ENCODE peak calls at places on chromosomes 2 and 18, in seven cellular contexts. One of them, this sample, is unnamed.

GRCh38 chr2:1233280-1233679 is 180.0 kb upstream of the TPO start:
- DNase-seq in upper lobe of right lung: peak; percentile 80
- DNase-seq in GM10248: no peak
- DNase-seq in lower leg skin: no peak
- DNase-seq in CD8-positive, alpha-beta T cell: no peak
- DNase-seq in neural progenitor cell: no peak
- DNase-seq in fibroblast of lung: no peak
- DNase-seq in this sample: no peak

GRCh38 chr2:70930371-70931329 is 5.0 kb upstream of the ATP6V1B1 start:
- DNase-seq in CD8-positive, alpha-beta T cell: no peak
- DNase-seq in upper lobe of right lung: no peak
- DNase-seq in neural progenitor cell: no peak
- DNase-seq in fibroblast of lung: no peak
- DNase-seq in GM10248: peak; percentile 6
- DNase-seq in lower leg skin: no peak
- DNase-seq in this sample: no peak

GRCh38 chr2:9771481-9772017 is 71.7 kb upstream of the TAF1B start:
- DNase-seq in neural progenitor cell: peak; percentile 56
- DNase-seq in fibroblast of lung: peak; percentile 83
- DNase-seq in GM10248: no peak
- DNase-seq in lower leg skin: no peak
- DNase-seq in CD8-positive, alpha-beta T cell: no peak
- DNase-seq in upper lobe of right lung: no peak
- DNase-seq in this sample: no peak

GRCh38 chr18:46624127-46624526 is 32.9 kb downstream of the LOXHD1 start:
- DNase-seq in upper lobe of right lung: no peak
- DNase-seq in CD8-positive, alpha-beta T cell: no peak
- DNase-seq in GM10248: no peak
- DNase-seq in fibroblast of lung: no peak
- DNase-seq in neural progenitor cell: no peak
- DNase-seq in lower leg skin: no peak
- DNase-seq in this sample: no peak

GRCh38 chr18:13067124-13067523 is 76.0 kb downstream of the CEP192 start:
- DNase-seq in CD8-positive, alpha-beta T cell: no peak
- DNase-seq in upper lobe of right lung: no peak
- DNase-seq in fibroblast of lung: no peak
- DNase-seq in neural progenitor cell: no peak
- DNase-seq in lower leg skin: no peak
- DNase-seq in GM10248: no peak
- DNase-seq in this sample: no peak

GRCh38 chr2:70087703-70088507 is 628 bp downstream of the PCBP1 start:
- DNase-seq in fibroblast of lung: peak; percentile 56
- DNase-seq in GM10248: no peak
- DNase-seq in neural progenitor cell: peak; percentile 67
- DNase-seq in upper lobe of right lung: peak; percentile 85
- DNase-seq in CD8-positive, alpha-beta T cell: no peak
- DNase-seq in lower leg skin: peak; percentile 48
- DNase-seq in this sample: peak; percentile 69

GRCh38 chr2:183172220-183172887 is 48.1 kb downstream of the NUP35 start:
- DNase-seq in CD8-positive, alpha-beta T cell: no peak
- DNase-seq in fibroblast of lung: no peak
- DNase-seq in upper lobe of right lung: peak; percentile 40
- DNase-seq in lower leg skin: no peak
- DNase-seq in GM10248: no peak
- DNase-seq in neural progenitor cell: peak; percentile 26
- DNase-seq in this sample: no peak

GRCh38 chr18:26804474-26804873 is 61.0 kb downstream of the AQP4 start:
- DNase-seq in GM10248: no peak
- DNase-seq in neural progenitor cell: peak; percentile 75
- DNase-seq in fibroblast of lung: no peak
- DNase-seq in lower leg skin: no peak
- DNase-seq in CD8-positive, alpha-beta T cell: no peak
- DNase-seq in upper lobe of right lung: no peak
- DNase-seq in this sample: no peak

GRCh38 chr2:2662037-2662846 is 331.2 kb upstream of the MYT1L start:
- DNase-seq in GM10248: no peak
- DNase-seq in upper lobe of right lung: no peak
- DNase-seq in fibroblast of lung: peak; percentile 2
- DNase-seq in CD8-positive, alpha-beta T cell: no peak
- DNase-seq in lower leg skin: peak; percentile 34
- DNase-seq in neural progenitor cell: no peak
- DNase-seq in this sample: no peak

GRCh38 chr2:221310720-221311119 is 261.4 kb downstream of the EPHA4 start:
- DNase-seq in lower leg skin: no peak
- DNase-seq in fibroblast of lung: no peak
- DNase-seq in GM10248: no peak
- DNase-seq in upper lobe of right lung: no peak
- DNase-seq in neural progenitor cell: no peak
- DNase-seq in CD8-positive, alpha-beta T cell: no peak
- DNase-seq in this sample: no peak

GRCh38 chr2:134461511-134461910 is 207.6 kb downstream of the MGAT5 start:
- DNase-seq in upper lobe of right lung: peak; percentile 69
- DNase-seq in neural progenitor cell: no peak
- DNase-seq in fibroblast of lung: no peak
- DNase-seq in CD8-positive, alpha-beta T cell: no peak
- DNase-seq in GM10248: no peak
- DNase-seq in lower leg skin: no peak
- DNase-seq in this sample: no peak

GRCh38 chr2:166158546-166158945 is 30.7 kb upstream of the SCN1A start:
- DNase-seq in fibroblast of lung: peak; percentile 62
- DNase-seq in CD8-positive, alpha-beta T cell: no peak
- DNase-seq in GM10248: no peak
- DNase-seq in lower leg skin: no peak
- DNase-seq in neural progenitor cell: no peak
- DNase-seq in upper lobe of right lung: no peak
- DNase-seq in this sample: no peak

GRCh38 chr2:67394734-67395133 is 2.4 kb upstream of the ETAA1 start:
- DNase-seq in upper lobe of right lung: no peak
- DNase-seq in CD8-positive, alpha-beta T cell: no peak
- DNase-seq in lower leg skin: no peak
- DNase-seq in GM10248: no peak
- DNase-seq in neural progenitor cell: no peak
- DNase-seq in fibroblast of lung: peak; percentile 56
- DNase-seq in this sample: no peak

GRCh38 chr2:205524656-205525055 is 157.6 kb upstream of the NRP2 start:
- DNase-seq in neural progenitor cell: no peak
- DNase-seq in fibroblast of lung: no peak
- DNase-seq in CD8-positive, alpha-beta T cell: no peak
- DNase-seq in lower leg skin: no peak
- DNase-seq in GM10248: no peak
- DNase-seq in upper lobe of right lung: no peak
- DNase-seq in this sample: no peak

DNA sequence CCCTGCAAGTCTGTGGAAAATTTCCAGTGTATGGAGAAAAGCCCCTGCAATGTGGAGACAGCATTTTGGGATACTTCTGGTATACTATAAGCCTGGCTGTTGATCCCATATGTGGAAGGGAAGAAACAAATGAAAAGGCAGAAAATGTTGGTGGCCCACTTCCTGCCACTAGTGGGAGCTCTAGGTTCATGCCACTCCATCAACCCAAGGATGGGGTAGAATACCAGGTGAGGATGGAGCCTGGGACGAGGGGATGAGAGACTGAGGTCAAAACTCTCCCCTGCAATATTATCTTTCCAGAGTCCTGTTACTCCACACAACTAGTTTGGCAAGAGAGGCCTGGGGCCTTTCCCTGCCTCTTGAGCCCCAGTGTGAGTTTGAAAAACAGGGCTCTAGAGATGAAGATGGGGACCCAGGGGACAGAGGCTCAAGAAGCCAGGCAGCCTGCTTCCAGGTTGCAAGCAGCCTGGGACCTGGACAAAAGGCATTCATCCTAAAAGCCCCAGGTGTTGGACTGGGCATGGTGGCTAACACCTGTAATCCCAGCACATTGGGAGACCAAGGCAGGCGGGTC is 31.9 kb downstream of the BMP10 start:
- DNase-seq in GM10248: peak; percentile 27
- DNase-seq in neural progenitor cell: no peak
- DNase-seq in fibroblast of lung: no peak
- DNase-seq in CD8-positive, alpha-beta T cell: no peak
- DNase-seq in lower leg skin: no peak
- DNase-seq in upper lobe of right lung: no peak
- DNase-seq in this sample: no peak
- TF ChIP-seq CTCF in GM10248: no peak
- TF ChIP-seq CTCF in neural progenitor cell: peak; percentile 34
- TF ChIP-seq CTCF in fibroblast of lung: peak; percentile 46
- TF ChIP-seq CTCF in CD8-positive, alpha-beta T cell: no peak
- TF ChIP-seq CTCF in lower leg skin: no peak
- TF ChIP-seq CTCF in upper lobe of right lung: peak; percentile 65
- TF ChIP-seq CTCF in this sample: peak; percentile 29

GRCh38 chr2:239026711-239027430 is 179.0 kb downstream of the TWIST2 start:
- DNase-seq in CD8-positive, alpha-beta T cell: no peak
- DNase-seq in lower leg skin: no peak
- DNase-seq in upper lobe of right lung: peak; percentile 46
- DNase-seq in fibroblast of lung: no peak
- DNase-seq in GM10248: no peak
- DNase-seq in neural progenitor cell: peak; percentile 62
- DNase-seq in this sample: no peak

GRCh38 chr2:239024226-239024625 is 176.3 kb downstream of the TWIST2 start:
- DNase-seq in neural progenitor cell: no peak
- DNase-seq in fibroblast of lung: no peak
- DNase-seq in CD8-positive, alpha-beta T cell: no peak
- DNase-seq in GM10248: no peak
- DNase-seq in lower leg skin: no peak
- DNase-seq in upper lobe of right lung: peak; percentile 45
- DNase-seq in this sample: no peak

GRCh38 chr2:239027431-239028252 is 179.8 kb downstream of the TWIST2 start:
- DNase-seq in upper lobe of right lung: peak; percentile 57
- DNase-seq in neural progenitor cell: no peak
- DNase-seq in GM10248: no peak
- DNase-seq in lower leg skin: peak; percentile 29
- DNase-seq in fibroblast of lung: no peak
- DNase-seq in CD8-positive, alpha-beta T cell: no peak
- DNase-seq in this sample: no peak

GRCh38 chr2:239025081-239025801 is 177.4 kb downstream of the TWIST2 start:
- DNase-seq in upper lobe of right lung: peak; percentile 48
- DNase-seq in lower leg skin: peak; percentile 49
- DNase-seq in GM10248: no peak
- DNase-seq in fibroblast of lung: peak; percentile 39
- DNase-seq in CD8-positive, alpha-beta T cell: no peak
- DNase-seq in neural progenitor cell: no peak
- DNase-seq in this sample: no peak

GRCh38 chr2:239025951-239026461 is 178.1 kb downstream of the TWIST2 start:
- DNase-seq in lower leg skin: no peak
- DNase-seq in fibroblast of lung: no peak
- DNase-seq in GM10248: no peak
- DNase-seq in CD8-positive, alpha-beta T cell: no peak
- DNase-seq in upper lobe of right lung: peak; percentile 43
- DNase-seq in neural progenitor cell: no peak
- DNase-seq in this sample: no peak
- TF ChIP-seq CTCF in lower leg skin: no peak
- TF ChIP-seq CTCF in fibroblast of lung: no peak
- TF ChIP-seq CTCF in GM10248: no peak
- TF ChIP-seq CTCF in CD8-positive, alpha-beta T cell: no peak
- TF ChIP-seq CTCF in upper lobe of right lung: no peak
- TF ChIP-seq CTCF in neural progenitor cell: no peak
- TF ChIP-seq CTCF in this sample: no peak

GRCh38 chr2:16404551-16405300 is 260.9 kb downstream of the CYRIA start:
- DNase-seq in CD8-positive, alpha-beta T cell: no peak
- DNase-seq in neural progenitor cell: no peak
- DNase-seq in lower leg skin: no peak
- DNase-seq in fibroblast of lung: no peak
- DNase-seq in upper lobe of right lung: no peak
- DNase-seq in GM10248: no peak
- DNase-seq in this sample: no peak
- TF ChIP-seq CTCF in CD8-positive, alpha-beta T cell: no peak
- TF ChIP-seq CTCF in neural progenitor cell: no peak
- TF ChIP-seq CTCF in lower leg skin: no peak
- TF ChIP-seq CTCF in fibroblast of lung: no peak
- TF ChIP-seq CTCF in upper lobe of right lung: no peak
- TF ChIP-seq CTCF in GM10248: no peak
- TF ChIP-seq CTCF in this sample: no peak

DNA sequence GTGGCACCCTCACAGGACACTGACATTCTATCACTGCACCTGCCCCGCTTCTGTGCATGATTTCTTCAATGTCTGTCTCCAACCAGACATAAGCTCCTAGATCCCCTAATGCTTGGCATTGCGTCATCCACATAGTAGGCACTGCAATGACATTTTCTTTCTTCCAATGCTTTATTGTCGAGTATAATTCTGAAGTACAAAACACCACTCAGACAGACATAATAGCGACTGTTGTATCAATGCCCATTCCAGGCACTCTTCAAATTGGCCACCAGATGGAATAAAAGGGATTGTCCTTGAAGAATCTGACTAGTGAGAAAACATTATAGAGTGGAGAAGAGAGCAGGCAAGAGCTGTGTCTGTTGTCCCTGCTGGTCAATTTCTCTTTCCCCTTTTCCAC is 89.0 kb downstream of the LPIN1 start:
- DNase-seq in CD8-positive, alpha-beta T cell: no peak
- DNase-seq in fibroblast of lung: no peak
- DNase-seq in lower leg skin: no peak
- DNase-seq in GM10248: no peak
- DNase-seq in upper lobe of right lung: no peak
- DNase-seq in neural progenitor cell: no peak
- DNase-seq in this sample: no peak
- TF ChIP-seq CTCF in CD8-positive, alpha-beta T cell: no peak
- TF ChIP-seq CTCF in fibroblast of lung: no peak
- TF ChIP-seq CTCF in lower leg skin: no peak
- TF ChIP-seq CTCF in GM10248: no peak
- TF ChIP-seq CTCF in upper lobe of right lung: no peak
- TF ChIP-seq CTCF in neural progenitor cell: no peak
- TF ChIP-seq CTCF in this sample: no peak

DNA sequence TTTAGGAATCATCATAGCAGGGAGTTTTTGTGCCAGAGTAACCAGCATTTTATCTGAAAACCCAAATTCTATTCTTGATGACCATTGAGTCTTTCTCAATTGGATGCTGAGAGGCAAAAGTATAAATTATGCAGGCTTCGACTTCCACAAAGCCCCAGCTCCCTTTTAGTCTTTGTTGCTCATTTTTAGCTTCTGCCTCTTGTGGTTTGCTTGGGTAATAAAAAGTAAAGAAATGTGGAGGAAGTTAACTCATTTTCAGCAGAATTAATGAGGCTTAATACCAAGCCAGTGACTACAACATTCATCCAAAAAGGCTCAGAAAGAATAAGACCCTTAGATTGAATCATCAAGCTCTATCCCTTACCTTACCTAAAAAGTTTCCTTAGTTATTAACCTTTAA is 18.6 kb downstream of the ERMN start:
- DNase-seq in upper lobe of right lung: no peak
- DNase-seq in lower leg skin: no peak
- DNase-seq in fibroblast of lung: no peak
- DNase-seq in GM10248: no peak
- DNase-seq in CD8-positive, alpha-beta T cell: no peak
- DNase-seq in neural progenitor cell: no peak
- DNase-seq in this sample: peak; percentile 15
- TF ChIP-seq CTCF in upper lobe of right lung: peak; percentile 13
- TF ChIP-seq CTCF in lower leg skin: no peak
- TF ChIP-seq CTCF in fibroblast of lung: no peak
- TF ChIP-seq CTCF in GM10248: no peak
- TF ChIP-seq CTCF in CD8-positive, alpha-beta T cell: no peak
- TF ChIP-seq CTCF in neural progenitor cell: peak; percentile 30
- TF ChIP-seq CTCF in this sample: peak; percentile 8

GRCh38 chr2:19676770-19677169 is 225.0 kb downstream of the TTC32 start:
- DNase-seq in lower leg skin: no peak
- DNase-seq in GM10248: no peak
- DNase-seq in upper lobe of right lung: no peak
- DNase-seq in CD8-positive, alpha-beta T cell: no peak
- DNase-seq in neural progenitor cell: peak; percentile 52
- DNase-seq in fibroblast of lung: no peak
- DNase-seq in this sample: no peak
- TF ChIP-seq CTCF in lower leg skin: no peak
- TF ChIP-seq CTCF in GM10248: no peak
- TF ChIP-seq CTCF in upper lobe of right lung: no peak
- TF ChIP-seq CTCF in CD8-positive, alpha-beta T cell: no peak
- TF ChIP-seq CTCF in neural progenitor cell: peak; percentile 45
- TF ChIP-seq CTCF in fibroblast of lung: no peak
- TF ChIP-seq CTCF in this sample: peak; percentile 15

GRCh38 chr18:22219568-22220355 is 50.4 kb downstream of the GATA6 start:
- DNase-seq in neural progenitor cell: peak; percentile 10
- DNase-seq in upper lobe of right lung: no peak
- DNase-seq in GM10248: no peak
- DNase-seq in lower leg skin: no peak
- DNase-seq in CD8-positive, alpha-beta T cell: no peak
- DNase-seq in fibroblast of lung: no peak
- DNase-seq in this sample: no peak
- TF ChIP-seq CTCF in neural progenitor cell: peak; percentile 11
- TF ChIP-seq CTCF in upper lobe of right lung: no peak
- TF ChIP-seq CTCF in GM10248: no peak
- TF ChIP-seq CTCF in lower leg skin: no peak
- TF ChIP-seq CTCF in CD8-positive, alpha-beta T cell: no peak
- TF ChIP-seq CTCF in fibroblast of lung: no peak
- TF ChIP-seq CTCF in this sample: no peak

This sample was measured in GM06990.